ENCODE peak calls at places on chromosomes 5 and 9, in seven cellular contexts. B, L, J, K, M, D and A are unnamed samples. For H3K4me1, the result is how much of the 10 kb centered on the place peaks cover.

GRCh38 chr9:113484258-113484730 is 20.8 kb downstream of the RGS3 start:
- DNase-seq in B (peak), M (peak), L (peak), D (peak), J (peak), K (peak), A (no peak)

GRCh38 chr9:130478152-130478551 is 33.4 kb downstream of the ASS1 start:
- DNase-seq in D (no peak), K (no peak), M (no peak), L (no peak), J (no peak), B (no peak), A (no peak)

GRCh38 chr5:141494761-141495455 is 6.0 kb downstream of the PCDHGC5 start:
- DNase-seq in M (no peak), B (no peak), D (no peak), K (no peak), J (peak), L (no peak), A (no peak)

GRCh38 chr5:52419357-52419756 is 368.4 kb upstream of the ITGA1 start:
- DNase-seq in J (no peak), D (no peak), B (no peak), M (no peak), K (no peak), L (no peak), A (no peak)

GRCh38 chr5:82205005-82205404 is 73.1 kb downstream of the RPS23 start:
- DNase-seq in B (no peak), M (no peak), D (no peak), K (no peak), L (no peak), J (no peak), A (no peak)

GRCh38 chr9:129102791-129103594 is 7.6 kb downstream of the CRAT start:
- DNase-seq in J (peak), M (peak), L (no peak), B (peak), K (peak), D (no peak), A (no peak)

GRCh38 chr9:2557693-2558092 is 63.9 kb upstream of the VLDLR start:
- DNase-seq in D (no peak), B (no peak), L (no peak), K (no peak), M (no peak), J (no peak), A (no peak)

GRCh38 chr5:115575167-115576070 is 26.9 kb downstream of the TICAM2 start:
- DNase-seq in M (peak), K (no peak), L (no peak), D (no peak), B (no peak), J (no peak), A (no peak)

GRCh38 chr9:75105841-75106240 is 17.5 kb downstream of the OSTF1 start:
- DNase-seq in D (no peak), B (no peak), M (peak), L (no peak), J (no peak), K (no peak), A (no peak)

GRCh38 chr9:71675129-71675856 is 93.0 kb downstream of the CEMIP2 start:
- DNase-seq in L (no peak), J (no peak), K (peak), M (no peak), B (no peak), D (no peak), A (no peak)

GRCh38 chr5:158987231-158987630 is 112.5 kb downstream of the EBF1 start:
- DNase-seq in J (no peak), M (no peak), B (no peak), K (no peak), D (no peak), L (no peak), A (no peak)

GRCh38 chr5:14665110-14665822 is 748 bp downstream of the OTULIN start:
- DNase-seq in K (peak), J (peak), D (peak), L (no peak), M (no peak), B (peak), A (no peak)

GRCh38 chr9:113677057-113677456 is 199.1 kb upstream of the ZNF618 start:
- DNase-seq in J (no peak), K (no peak), D (no peak), B (no peak), M (peak), L (no peak), A (no peak)

GRCh38 chr5:97078958-97079357 is 63.5 kb downstream of the LIX1 start:
- DNase-seq in B (no peak), M (no peak), L (no peak), K (no peak), J (no peak), D (no peak), A (no peak)

GRCh38 chr5:107523019-107523680 is 147.6 kb downstream of the EFNA5 start:
- DNase-seq in J (no peak), M (no peak), D (no peak), L (no peak), B (no peak), K (no peak), A (no peak)

GRCh38 chr5:144433893-144434292 is 263.2 kb downstream of the KCTD16 start:
- DNase-seq in D (no peak), J (no peak), K (no peak), L (no peak), B (no peak), M (no peak), A (no peak)

GRCh38 chr9:133974631-133975341 is 17.3 kb downstream of the VAV2 start:
- DNase-seq in J (no peak), B (peak), M (no peak), K (no peak), D (no peak), L (no peak), A (peak)

GRCh38 chr9:93268551-93269314 is 84.8 kb downstream of the WNK2 start:
- DNase-seq in K (peak), D (no peak), B (peak), L (peak), M (no peak), J (no peak), A (peak)

GRCh38 chr5:50325237-50325832 is 115.8 kb downstream of the EMB start:
- DNase-seq in K (no peak), D (no peak), M (peak), B (no peak), J (no peak), L (no peak), A (no peak)

GRCh38 chr5:177147239-177147638 is 13.7 kb downstream of the NSD1 start:
- DNase-seq in K (no peak), M (peak), L (no peak), J (no peak), B (no peak), D (no peak), A (peak)

GRCh38 chr9:121498150-121498486 is 1.5 kb downstream of the GGTA1 start:
- DNase-seq in D (no peak), K (peak), M (peak), J (peak), L (peak), B (no peak), A (no peak)

GRCh38 chr5:130992095-130992494 is 173.0 kb downstream of the HINT1 start:
- DNase-seq in B (no peak), L (no peak), K (no peak), D (no peak), M (peak), J (no peak), A (no peak)

GRCh38 chr5:69024241-69024651 is 69.6 kb upstream of the SLC30A5 start:
- DNase-seq in J (no peak), M (peak), K (peak), D (no peak), L (no peak), B (no peak), A (no peak)

GRCh38 chr5:150208187-150209015 is 18.5 kb downstream of the SLC6A7 start:
- DNase-seq in J (no peak), D (no peak), L (no peak), K (no peak), B (no peak), M (peak), A (no peak)

GRCh38 chr5:179379321-179379890 is 34.1 kb upstream of the ADAMTS2 start:
- DNase-seq in M (no peak), J (no peak), B (no peak), D (no peak), L (no peak), K (no peak), A (peak)

GRCh38 chr9:123291736-123292135 is 23.4 kb upstream of the STRBP start:
- DNase-seq in B (no peak), J (no peak), K (no peak), L (no peak), D (no peak), M (no peak), A (no peak)

GRCh38 chr9:35516481-35516880 is 26.6 kb downstream of the RUSC2 start:
- DNase-seq in K (no peak), B (no peak), D (no peak), J (no peak), L (no peak), M (peak), A (no peak)

GRCh38 chr9:35518981-35519679 is 29.2 kb downstream of the RUSC2 start:
- DNase-seq in D (no peak), B (no peak), M (peak), L (no peak), K (no peak), J (no peak), A (no peak)

GRCh38 chr9:35517136-35517535 is 27.2 kb downstream of the RUSC2 start:
- DNase-seq in K (no peak), L (no peak), D (no peak), J (peak), B (no peak), M (peak), A (no peak)

GRCh38 chr9:35518212-35518917 is 28.5 kb downstream of the RUSC2 start:
- DNase-seq in M (peak), J (no peak), D (no peak), B (peak), K (no peak), L (no peak), A (no peak)

GRCh38 chr9:35517552-35518211 is 27.8 kb downstream of the RUSC2 start:
- DNase-seq in K (no peak), J (no peak), M (no peak), D (no peak), L (no peak), B (no peak), A (no peak)
- H3K4me1 ChIP-seq in K (under half), J (under half), M (half or more), D (half or more), L (half or more), B (half or more), A (half or more)

GRCh38 chr5:96050273-96050880 is 88.7 kb upstream of the ELL2 start:
- DNase-seq in B (no peak), J (no peak), L (no peak), D (no peak), M (no peak), K (no peak), A (no peak)

GRCh38 chr5:96052374-96052773 is 90.7 kb upstream of the ELL2 start:
- DNase-seq in D (no peak), L (no peak), B (no peak), M (no peak), K (no peak), J (no peak), A (no peak)

GRCh38 chr5:96049398-96050272 is 88.0 kb upstream of the ELL2 start:
- DNase-seq in J (no peak), L (no peak), K (no peak), M (peak), D (no peak), B (no peak), A (no peak)

GRCh38 chr5:96053063-96053735 is 91.5 kb upstream of the ELL2 start:
- DNase-seq in M (no peak), D (no peak), J (no peak), K (no peak), B (no peak), L (no peak), A (no peak)

GRCh38 chr5:96051401-96051830 is 89.8 kb upstream of the ELL2 start:
- DNase-seq in B (no peak), J (no peak), L (no peak), M (no peak), D (no peak), K (no peak), A (no peak)
- H3K4me3 ChIP-seq in B (no peak), J (no peak), L (no peak), M (no peak), D (no peak), K (no peak), A (no peak)

GRCh38 chr5:59712836-59713487 is 180.6 kb downstream of the PDE4D start:
- DNase-seq in D (no peak), L (no peak), M (peak), B (no peak), J (no peak), K (no peak), A (no peak)

GRCh38 chr5:59713488-59713844 is 180.1 kb downstream of the PDE4D start:
- DNase-seq in M (no peak), L (no peak), D (no peak), J (no peak), B (no peak), K (no peak), A (no peak)

GRCh38 chr5:59709833-59710232 is 183.7 kb downstream of the PDE4D start:
- DNase-seq in J (no peak), K (no peak), L (no peak), D (no peak), B (no peak), M (peak), A (no peak)

GRCh38 chr5:59709346-59709821 is 184.1 kb downstream of the PDE4D start:
- DNase-seq in D (no peak), M (no peak), J (no peak), B (no peak), L (no peak), K (no peak), A (no peak)

GRCh38 chr5:59711316-59711715 is 182.2 kb downstream of the PDE4D start:
- DNase-seq in J (no peak), L (no peak), D (no peak), B (no peak), M (peak), K (no peak), A (no peak)
- H3K27ac ChIP-seq in J (no peak), L (no peak), D (no peak), B (no peak), M (no peak), K (no peak), A (no peak)

GRCh38 chr5:136000937-136001336 is 27.9 kb upstream of the TGFBI start:
- DNase-seq in K (no peak), J (no peak), L (no peak), D (no peak), B (no peak), M (peak), A (no peak)
- H3K4me1 ChIP-seq in K (under half), J (under half), L (under half), D (under half), B (under half), M (under half), A (under half)

GRCh38 chr5:154484393-154484944 is 6.4 kb upstream of the HAND1 start:
- DNase-seq in K (no peak), M (no peak), J (no peak), D (no peak), B (no peak), L (no peak), A (no peak)
- H3K4me3 ChIP-seq in K (no peak), M (no peak), J (no peak), D (no peak), B (no peak), L (no peak), A (no peak)

GRCh38 chr9:79615038-79615437 is 43.3 kb downstream of the TLE4 start:
- DNase-seq in K (no peak), J (no peak), M (no peak), B (no peak), D (no peak), L (no peak), A (no peak)

GRCh38 chr9:79613145-79613544 is 41.4 kb downstream of the TLE4 start:
- DNase-seq in D (no peak), M (no peak), L (no peak), K (no peak), J (no peak), B (no peak), A (no peak)

GRCh38 chr9:79610019-79610760 is 38.4 kb downstream of the TLE4 start:
- DNase-seq in B (no peak), J (no peak), M (no peak), K (no peak), L (no peak), D (no peak), A (no peak)

GRCh38 chr9:79609468-79610018 is 37.8 kb downstream of the TLE4 start:
- DNase-seq in L (no peak), M (no peak), K (no peak), J (no peak), B (no peak), D (no peak), A (no peak)

DNA sequence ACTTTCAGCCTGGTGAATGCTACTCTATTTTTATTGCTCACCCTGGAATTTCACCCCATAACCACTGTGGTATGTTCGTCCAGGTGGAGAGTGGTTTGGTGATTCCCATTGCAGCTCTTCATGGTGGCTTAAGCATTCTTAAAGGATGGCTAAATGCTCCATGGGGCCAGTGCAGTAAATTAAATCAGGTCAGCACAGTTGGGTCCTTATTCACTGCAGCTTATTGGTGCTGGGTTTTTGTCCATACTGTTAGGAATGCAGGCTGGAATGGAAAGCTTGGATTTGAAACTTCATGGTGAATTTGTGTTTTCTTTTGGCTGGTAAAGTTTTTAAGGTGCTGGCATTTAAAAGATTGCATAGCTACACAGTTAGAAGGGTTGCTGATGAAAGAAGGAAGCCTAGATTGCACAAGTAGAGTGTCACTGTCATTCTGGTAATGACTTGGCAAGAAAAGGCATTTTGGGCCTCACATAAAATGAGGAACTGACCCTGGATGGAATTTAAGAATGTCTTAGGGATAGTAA is 39.4 kb downstream of the TLE4 start:
- DNase-seq in D (no peak), L (no peak), J (no peak), M (peak), B (no peak), K (no peak), A (no peak)
- H3K27ac ChIP-seq in D (no peak), L (no peak), J (no peak), M (no peak), B (peak), K (no peak), A (no peak)